ENCODE peak calls at places on chromosomes 13 and 19, in nine cellular contexts. Z is Caco-2; L is ovary; T is right cardiac atrium; B is CD8-positive, alpha-beta memory T cell; N is CD8-positive, alpha-beta T cell; U is BE2C; K is MM.1S; X is heart left ventricle. M is an unnamed sample. For H3K4me1, the result is how much of the 10 kb centered on the place peaks cover.

GRCh38 chr13:30142502-30143211 is 164.7 kb downstream of the KATNAL1 start:
- DNase-seq in K (no peak), T (peak), B (no peak), X (no peak), U (peak), N (no peak), Z (peak), L (peak), M (no peak)

GRCh38 chr19:55086730-55087541 is 11.3 kb downstream of the EPS8L1 start:
- DNase-seq in Z (no peak), B (peak), K (no peak), T (peak), X (peak), N (peak), L (peak), U (peak), M (peak)

GRCh38 chr13:30565658-30566057 is 52.1 kb upstream of the USPL1 start:
- DNase-seq in N (no peak), U (no peak), T (no peak), B (no peak), L (no peak), X (no peak), K (no peak), Z (no peak), M (no peak)

GRCh38 chr13:28046981-28047380 is 53.4 kb downstream of the FLT3 start:
- DNase-seq in N (no peak), K (no peak), L (no peak), X (no peak), Z (no peak), T (no peak), U (no peak), B (no peak), M (no peak)

GRCh38 chr13:24264976-24265375 is 44.4 kb upstream of the C1QTNF9 start:
- DNase-seq in K (peak), N (peak), T (no peak), Z (no peak), U (no peak), B (peak), L (no peak), X (no peak), M (no peak)

GRCh38 chr19:19514215-19514633 is 1.1 kb downstream of the TSSK6 start:
- DNase-seq in K (no peak), U (no peak), T (peak), B (no peak), Z (no peak), N (no peak), X (peak), L (peak), M (no peak)

GRCh38 chr19:7672522-7672921 is 3.7 kb downstream of the RETN start:
- DNase-seq in U (no peak), X (no peak), L (no peak), N (no peak), Z (no peak), T (no peak), B (no peak), K (no peak), M (no peak)

GRCh38 chr19:1104452-1105216 is 840 bp downstream of the GPX4 start:
- DNase-seq in Z (peak), X (peak), B (peak), U (peak), N (peak), K (peak), T (peak), L (peak), M (no peak)

GRCh38 chr13:93298741-93299140 is 72.1 kb downstream of the GPC6 start:
- DNase-seq in B (no peak), T (no peak), Z (no peak), L (no peak), N (no peak), X (no peak), K (no peak), U (no peak), M (no peak)

GRCh38 chr19:6416658-6417405 is 7.8 kb downstream of the KHSRP start:
- DNase-seq in T (peak), B (no peak), X (no peak), U (no peak), K (no peak), Z (no peak), N (no peak), L (no peak), M (no peak)

GRCh38 chr13:106888148-106888547 is 320.2 kb upstream of the ARGLU1 start:
- DNase-seq in U (no peak), N (no peak), K (no peak), B (no peak), Z (no peak), X (no peak), L (no peak), T (no peak), M (no peak)

GRCh38 chr13:66859934-66860867 is 369.9 kb downstream of the PCDH9 start:
- DNase-seq in B (no peak), X (no peak), N (no peak), L (no peak), K (no peak), Z (no peak), T (no peak), U (no peak), M (no peak)

GRCh38 chr13:50531917-50532899 is 311.3 kb downstream of the DLEU7 start:
- DNase-seq in L (no peak), U (no peak), B (no peak), K (no peak), Z (no peak), N (no peak), X (no peak), T (no peak), M (no peak)

GRCh38 chr19:48874309-48875135 is 2.3 kb downstream of the PPP1R15A start:
- DNase-seq in K (peak), N (no peak), T (peak), B (no peak), X (peak), U (peak), L (peak), Z (no peak), M (no peak)

GRCh38 chr19:28468701-28469459 is 744.1 kb downstream of the UQCRFS1 start:
- DNase-seq in L (no peak), N (peak), U (no peak), X (peak), B (no peak), K (peak), T (no peak), Z (no peak), M (no peak)

GRCh38 chr13:95267662-95268369 is 33.4 kb downstream of the ABCC4 start:
- DNase-seq in N (no peak), X (no peak), T (no peak), L (no peak), Z (peak), K (no peak), U (peak), B (no peak), M (no peak)

GRCh38 chr19:45771331-45771933 is 2.4 kb upstream of the SIX5 start:
- DNase-seq in Z (peak), N (peak), L (peak), K (no peak), X (no peak), T (peak), U (no peak), B (no peak), M (no peak)

GRCh38 chr19:44570984-44571684 is 41.7 kb upstream of the CEACAM20 start:
- DNase-seq in U (peak), Z (peak), X (peak), K (peak), L (peak), T (no peak), N (no peak), B (no peak), M (no peak)

GRCh38 chr19:45484273-45484945 is 12.4 kb downstream of the RTN2 start:
- DNase-seq in K (no peak), X (no peak), L (no peak), U (no peak), Z (no peak), N (no peak), B (no peak), T (no peak), M (no peak)

GRCh38 chr13:48505597-48506091 is 27.2 kb downstream of the RCBTB2 start:
- DNase-seq in B (peak), U (no peak), X (peak), Z (no peak), L (no peak), N (peak), T (no peak), K (peak), M (no peak)

GRCh38 chr13:24851546-24851945 is 87.6 kb downstream of the RNF17 start:
- DNase-seq in X (no peak), N (no peak), L (no peak), B (no peak), K (no peak), U (no peak), Z (no peak), T (no peak), M (no peak)

GRCh38 chr19:7998081-7998480 is 7.4 kb downstream of the ELAVL1 start:
- DNase-seq in X (no peak), T (peak), B (no peak), U (no peak), L (no peak), K (no peak), Z (no peak), N (no peak), M (no peak)

GRCh38 chr13:99528547-99528946 is 27.3 kb downstream of the TM9SF2 start:
- DNase-seq in U (peak), T (no peak), K (no peak), N (peak), X (no peak), B (no peak), Z (no peak), L (no peak), M (no peak)

GRCh38 chr19:50906217-50906616 is 5.0 kb downstream of the KLK4 start:
- DNase-seq in B (no peak), N (no peak), K (no peak), Z (no peak), X (no peak), T (no peak), U (peak), L (no peak), M (no peak)

GRCh38 chr13:101751488-101751887 is 299.0 kb downstream of the ITGBL1 start:
- DNase-seq in B (no peak), X (no peak), K (peak), N (no peak), U (peak), Z (no peak), T (no peak), L (no peak), M (no peak)

DNA sequence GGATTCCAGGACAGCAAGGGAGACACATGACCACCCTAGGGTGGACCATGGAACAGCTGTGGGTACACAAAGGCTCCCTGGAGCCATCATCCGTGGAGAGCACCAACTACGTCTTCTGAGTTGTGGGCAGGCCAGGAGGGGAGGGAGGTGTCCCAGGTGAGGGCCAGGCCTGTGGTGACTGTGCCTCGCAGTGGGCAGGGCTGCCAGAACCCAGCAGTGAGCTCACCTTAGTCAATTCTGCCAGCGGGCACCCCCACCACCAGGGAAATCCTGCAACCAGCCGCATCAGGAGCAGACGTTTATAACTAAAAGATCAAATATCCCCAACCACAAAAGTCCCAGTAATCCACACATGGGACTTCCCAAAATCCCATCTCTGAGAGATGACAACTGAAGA is 19.6 kb downstream of the ELL start:
- DNase-seq in T (no peak), L (no peak), K (no peak), N (no peak), Z (no peak), B (no peak), U (no peak), X (no peak), M (no peak)
- H3K4me1 ChIP-seq in T (half or more), L (under half), K (under half), N (half or more), Z (under half), B (half or more), U (under half), X (half or more), M (half or more)

DNA sequence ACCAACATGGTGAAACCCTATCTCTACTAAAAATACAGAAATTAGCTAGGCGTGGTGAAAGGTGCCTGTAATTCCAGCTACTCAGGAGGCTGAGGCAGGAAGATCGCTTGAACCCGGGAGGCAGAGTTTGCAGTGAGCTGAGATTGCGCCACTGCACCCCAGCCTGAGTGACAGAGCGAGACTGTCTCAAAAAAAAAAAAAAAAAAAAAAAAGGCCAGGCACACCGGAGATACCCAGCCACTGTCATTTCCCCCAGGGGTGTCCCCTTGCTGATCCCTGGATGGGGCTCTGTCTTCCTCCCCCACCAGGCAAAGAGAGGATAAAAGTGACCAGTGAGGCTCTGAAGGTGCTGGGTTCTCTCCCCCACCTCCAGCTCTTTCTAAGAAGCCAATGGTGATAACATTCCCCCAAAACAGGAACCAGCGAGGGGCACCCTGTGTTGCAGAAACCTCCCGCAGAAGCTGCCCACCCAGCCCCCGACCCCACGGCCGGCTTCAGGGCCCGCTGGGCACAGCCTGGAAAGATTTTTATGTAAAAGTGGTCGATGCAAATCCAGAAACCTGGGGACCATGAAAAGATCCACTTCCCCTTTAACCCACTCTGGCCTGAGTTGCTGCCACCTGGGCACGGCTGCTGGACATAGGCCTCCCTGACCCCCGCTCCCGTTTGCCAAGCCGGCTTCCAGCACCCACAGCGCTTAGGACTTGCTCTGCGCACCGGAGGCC is 61.3 kb upstream of the KLF2 start:
- DNase-seq in U (no peak), N (no peak), T (peak), X (no peak), B (no peak), L (no peak), K (no peak), Z (peak), M (no peak)
- H3K4me1 ChIP-seq in U (under half), N (half or more), T (under half), X (under half), B (half or more), L (under half), K (under half), Z (under half), M (under half)

DNA sequence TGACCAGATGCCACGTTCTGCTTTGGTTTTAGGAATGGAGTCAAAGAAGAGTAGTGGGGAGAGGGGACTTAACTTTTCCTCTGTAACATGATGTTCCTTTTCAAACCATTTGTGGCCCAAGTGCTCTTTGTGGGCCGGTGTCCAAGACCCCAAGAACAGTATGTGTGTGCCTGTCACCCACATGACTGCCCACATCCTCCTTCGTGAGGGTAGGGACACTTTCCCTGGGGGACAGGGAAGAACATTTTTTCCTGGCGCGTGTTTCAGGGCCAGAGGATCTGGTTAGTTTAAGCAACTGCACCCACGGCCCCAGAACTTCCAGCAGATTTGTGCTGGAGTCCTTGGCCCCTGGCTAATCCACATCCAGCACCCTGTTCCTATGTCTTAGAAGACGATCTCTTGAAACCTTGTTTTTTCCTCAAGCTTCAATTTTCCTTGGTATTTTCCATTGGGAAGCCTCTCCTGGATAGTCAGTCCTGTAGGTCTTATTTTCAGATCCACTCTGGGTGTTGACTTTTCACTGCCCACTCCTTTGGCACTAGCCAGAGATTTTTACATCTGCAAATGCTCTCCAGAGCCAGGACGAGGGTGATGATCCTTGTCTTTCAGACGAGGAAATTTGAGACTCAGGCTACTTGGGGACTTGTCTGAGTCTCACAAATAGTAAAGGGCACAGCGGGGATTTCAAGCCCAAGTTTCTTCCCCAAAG is 10.8 kb upstream of the CCDC97 start:
- DNase-seq in N (no peak), B (no peak), X (peak), L (no peak), U (no peak), Z (no peak), K (no peak), T (peak), M (no peak)
- H3K4me1 ChIP-seq in N (half or more), B (half or more), X (half or more), L (under half), U (under half), Z (under half), K (half or more), T (under half), M (half or more)

GRCh38 chr13:33842207-33842606 is 24.3 kb downstream of the RFC3 start:
- DNase-seq in Z (no peak), N (no peak), K (no peak), X (no peak), U (no peak), L (no peak), B (no peak), T (no peak), M (no peak)

GRCh38 chr13:33832872-33833271 is 14.9 kb downstream of the RFC3 start:
- DNase-seq in N (no peak), L (no peak), U (no peak), X (no peak), T (no peak), B (no peak), Z (no peak), K (no peak), M (no peak)

GRCh38 chr13:33838567-33839131 is 20.7 kb downstream of the RFC3 start:
- DNase-seq in N (no peak), L (no peak), Z (no peak), U (no peak), X (no peak), T (no peak), K (no peak), B (no peak), M (no peak)
- H3K4me1 ChIP-seq in N (under half), L (under half), Z (under half), U (under half), X (under half), T (under half), K (under half), B (under half), M (under half)

M was measured in esophagus muscularis mucosa.